ENCODE peak calls at places on chromosome 2, in ten cellular contexts. H is transverse colon; O is islet precursor cell; G is anterior cingulate cortex; R is H7; U is activated naive CD4-positive, alpha-beta T cell; X is BJ; B is AG09309; D is endothelial cell; K is NCI-H1694. W is an unnamed sample.

GRCh38 chr2:145744541-145745386 is 1224.8 kb upstream of the ZEB2 start:
- DNase-seq in U (no peak), O (no peak), X (peak; percentile 48), G (no peak), D (no peak), R (no peak), H (no peak), B (peak; percentile 83), K (no peak), W (no peak)

GRCh38 chr2:109349555-109350430 is 220.8 kb downstream of the SH3RF3 start:
- DNase-seq in K (no peak), R (peak; percentile 69), D (peak; percentile 22), U (no peak), X (no peak), B (no peak), G (no peak), O (no peak), H (no peak), W (peak; percentile 55)

GRCh38 chr2:125942585-125943424 is 713.2 kb upstream of the GYPC start:
- DNase-seq in D (no peak), U (no peak), O (no peak), X (no peak), K (no peak), G (no peak), R (no peak), B (no peak), H (no peak), W (no peak)

GRCh38 chr2:20108655-20109396 is 57.4 kb upstream of the LAPTM4A start:
- DNase-seq in O (no peak), K (no peak), X (no peak), D (no peak), U (no peak), H (peak; percentile 28), G (no peak), R (no peak), B (no peak), W (no peak)

GRCh38 chr2:43889416-43889815 is 50.6 kb downstream of the ABCG8 start:
- DNase-seq in X (no peak), G (no peak), H (no peak), R (no peak), U (no peak), K (no peak), O (no peak), B (no peak), D (no peak), W (no peak)

GRCh38 chr2:8039732-8040131 is 642.1 kb upstream of the ID2 start:
- DNase-seq in O (no peak), R (no peak), H (no peak), U (no peak), X (no peak), G (no peak), K (no peak), B (no peak), D (no peak), W (no peak)

GRCh38 chr2:19358242-19359020 is at the start of gene OSR1:
- DNase-seq in O (peak; percentile 80), X (no peak), B (no peak), R (peak; percentile 94), D (no peak), G (no peak), U (no peak), H (peak; percentile 52), K (peak; percentile 25), W (peak; percentile 91)

GRCh38 chr2:64751286-64752260 is 97.9 kb upstream of the SERTAD2 start:
- DNase-seq in H (peak; percentile 76), G (no peak), D (peak; percentile 95), K (no peak), X (no peak), U (no peak), R (peak; percentile 98), B (no peak), O (no peak), W (no peak)

GRCh38 chr2:23944527-23944926 is 4.3 kb downstream of the UBXN2A start:
- DNase-seq in K (no peak), X (no peak), U (no peak), R (no peak), G (no peak), D (no peak), B (no peak), O (peak; percentile 55), H (no peak), W (peak; percentile 80)

GRCh38 chr2:213451542-213452256 is 167.4 kb downstream of the SPAG16 start:
- DNase-seq in G (no peak), U (no peak), O (peak; percentile 73), H (peak; percentile 72), R (peak; percentile 0), X (no peak), K (no peak), D (no peak), B (no peak), W (peak; percentile 48)

W was measured in endodermal cell.